ENCODE peak calls at places on chromosomes 11 and 22, in nine cellular contexts. S is tibial nerve, M is A549, V is sigmoid colon, C is HepG2, D is stomach, W is H1, X is suprapubic skin, Q is ovary. T is an unnamed sample.

GRCh38 chr11:120179071-120179672 is 31.7 kb upstream of the OAF start:
- DNase-seq in X (peak; percentile 67), M (no peak), Q (no peak), V (no peak), D (no peak), W (no peak), C (no peak), S (no peak), T (no peak)

GRCh38 chr11:122494171-122494570 is 161.4 kb upstream of the UBASH3B start:
- DNase-seq in C (no peak), Q (no peak), X (no peak), S (no peak), V (no peak), M (no peak), W (no peak), D (no peak), T (no peak)

GRCh38 chr11:3160252-3161031 is 4.7 kb downstream of the OSBPL5 start:
- DNase-seq in Q (peak; percentile 92), X (peak; percentile 94), C (no peak), D (peak; percentile 83), W (peak; percentile 91), V (peak; percentile 96), S (peak; percentile 85), M (no peak), T (peak; percentile 84)

GRCh38 chr11:44258190-44258489 is 51.8 kb downstream of the ALX4 start:
- DNase-seq in C (no peak), M (no peak), Q (no peak), V (no peak), W (no peak), D (no peak), S (no peak), X (no peak), T (no peak)

GRCh38 chr22:30865656-30866055 is 102.9 kb downstream of the MORC2 start:
- DNase-seq in Q (peak; percentile 1), C (no peak), S (no peak), M (no peak), X (peak; percentile 70), V (peak; percentile 52), D (no peak), W (peak; percentile 35), T (no peak)

GRCh38 chr11:129973809-129974208 is 28.8 kb downstream of the PRDM10 start:
- DNase-seq in D (peak; percentile 27), V (no peak), S (no peak), C (peak; percentile 86), M (no peak), Q (no peak), W (peak; percentile 71), X (no peak), T (no peak)

GRCh38 chr11:78688460-78688859 is 113.8 kb upstream of the NARS2 start:
- DNase-seq in V (no peak), C (no peak), W (no peak), Q (no peak), S (no peak), D (no peak), X (no peak), M (no peak), T (no peak)

GRCh38 chr11:110858556-110858921 is 146.3 kb upstream of the ARHGAP20 start:
- DNase-seq in M (no peak), D (peak; percentile 27), V (peak; percentile 77), W (no peak), C (no peak), Q (no peak), X (peak; percentile 86), S (peak; percentile 74), T (peak; percentile 30)

GRCh38 chr22:25364281-25364680 is 144.8 kb downstream of the CRYBB2 start:
- DNase-seq in Q (peak; percentile 29), C (no peak), W (no peak), D (no peak), S (peak; percentile 4), M (no peak), V (peak; percentile 32), X (peak; percentile 58), T (peak; percentile 23)

GRCh38 chr11:128830290-128830813 is 36.7 kb downstream of the KCNJ1 start:
- DNase-seq in Q (no peak), M (no peak), V (no peak), D (no peak), S (no peak), X (no peak), W (no peak), C (no peak), T (no peak)

GRCh38 chr11:109808569-109808968 is 284.6 kb upstream of the ZC3H12C start:
- DNase-seq in W (no peak), V (no peak), C (no peak), Q (no peak), D (no peak), X (no peak), S (no peak), M (no peak), T (no peak)

GRCh38 chr22:30187726-30188407 is 58.7 kb downstream of the LIF start:
- DNase-seq in M (no peak), C (no peak), D (no peak), X (no peak), S (no peak), V (no peak), Q (no peak), W (no peak), T (no peak)

GRCh38 chr11:74147199-74147929 is 23.4 kb downstream of the C2CD3 start:
- DNase-seq in D (no peak), S (no peak), X (no peak), V (no peak), C (no peak), M (no peak), W (no peak), Q (no peak), T (no peak)

GRCh38 chr22:17563936-17564391 is 666 bp downstream of the SLC25A18 start:
- DNase-seq in X (no peak), S (no peak), M (no peak), D (no peak), V (peak; percentile 92), C (no peak), Q (no peak), W (no peak), T (peak; percentile 27)

GRCh38 chr11:122115520-122116343 is at the start of gene BLID:
- DNase-seq in W (peak; percentile 74), S (peak; percentile 42), X (no peak), V (peak; percentile 70), D (peak; percentile 28), Q (peak; percentile 48), M (no peak), C (peak; percentile 7), T (peak; percentile 19)

GRCh38 chr22:20987375-20987774 is 5.3 kb downstream of the LZTR1 start:
- DNase-seq in Q (no peak), D (no peak), W (no peak), C (no peak), V (no peak), M (no peak), S (no peak), X (no peak), T (no peak)

GRCh38 chr11:114479331-114479730 is 40.1 kb downstream of the REXO2 start:
- DNase-seq in D (no peak), V (no peak), M (no peak), Q (no peak), W (no peak), X (no peak), C (no peak), S (no peak), T (no peak)

GRCh38 chr11:35088676-35089075 is 50.3 kb upstream of the CD44 start:
- DNase-seq in V (no peak), D (no peak), C (no peak), M (no peak), Q (no peak), W (no peak), X (no peak), S (no peak), T (no peak)
- H3K4me1 ChIP-seq in V (peaks cover 13% of the 10 kb centered on the region), D (peaks cover 14% of the 10 kb centered on the region), C (no peaks in the 10 kb centered on the region), M (peaks cover 11% of the 10 kb centered on the region), Q (no peaks in the 10 kb centered on the region), W (no peaks in the 10 kb centered on the region), X (peaks cover 63% of the 10 kb centered on the region), S (no peaks in the 10 kb centered on the region), T (peaks cover 4% of the 10 kb centered on the region)

GRCh38 chr11:106789406-106789805 is 228.9 kb downstream of the GUCY1A2 start:
- DNase-seq in C (no peak), V (no peak), X (no peak), M (no peak), D (no peak), W (no peak), S (no peak), Q (no peak), T (no peak)

GRCh38 chr11:106794058-106794457 is 224.2 kb downstream of the GUCY1A2 start:
- DNase-seq in C (no peak), M (no peak), S (no peak), D (no peak), X (no peak), W (no peak), V (no peak), Q (no peak), T (no peak)
- TF ChIP-seq EP300 in C (no peak), M (no peak), S (no peak), D (no peak), X (no peak), W (no peak), V (no peak), Q (no peak), T (no peak)

DNA sequence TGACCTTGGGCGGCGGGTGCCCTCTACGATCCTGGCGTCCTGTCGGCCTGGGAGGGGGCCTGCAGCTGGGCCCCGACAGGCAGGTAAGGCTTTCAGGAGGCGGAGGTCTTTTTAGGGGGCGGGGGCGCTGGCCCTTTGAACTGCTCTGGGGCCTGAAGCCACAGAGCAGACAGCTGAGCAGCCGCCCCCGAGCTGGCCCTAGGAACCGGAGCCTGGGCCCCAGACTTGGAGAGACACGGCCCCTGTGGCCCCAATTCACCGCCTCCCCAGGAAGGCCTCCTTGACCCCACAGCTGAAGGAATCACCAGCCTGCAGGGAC is 549 bp upstream of the CERK start:
- DNase-seq in M (no peak), D (no peak), V (no peak), S (no peak), C (peak; percentile 30), Q (peak; percentile 47), X (no peak), W (no peak), T (no peak)
- H3K4me1 ChIP-seq in M (peaks cover 33% of the 10 kb centered on the region), D (peaks cover 63% of the 10 kb centered on the region), V (peaks cover 55% of the 10 kb centered on the region), S (no peaks in the 10 kb centered on the region), C (peaks cover 77% of the 10 kb centered on the region), Q (peaks cover 20% of the 10 kb centered on the region), X (peaks cover 61% of the 10 kb centered on the region), W (peaks cover 19% of the 10 kb centered on the region), T (peaks cover 73% of the 10 kb centered on the region)

GRCh38 chr22:43342347-43343261 is 568 bp downstream of the SCUBE1 start:
- DNase-seq in V (no peak), S (no peak), W (no peak), Q (peak; percentile 59), C (no peak), M (no peak), X (no peak), D (no peak), T (no peak)

GRCh38 chr22:43346521-43346929 is 3.4 kb upstream of the SCUBE1 start:
- DNase-seq in C (peak; percentile 30), D (peak; percentile 66), V (peak; percentile 75), W (peak; percentile 87), X (peak; percentile 84), M (peak; percentile 65), Q (peak; percentile 78), S (peak; percentile 44), T (peak; percentile 61)

GRCh38 chr22:43345356-43345755 is 2.2 kb upstream of the SCUBE1 start:
- DNase-seq in X (no peak), D (no peak), Q (no peak), M (no peak), S (no peak), V (no peak), C (no peak), W (no peak), T (no peak)

GRCh38 chr22:43343262-43343988 is at the start of gene SCUBE1:
- DNase-seq in M (peak; percentile 64), S (peak; percentile 56), C (no peak), X (no peak), W (peak; percentile 88), Q (peak; percentile 92), V (no peak), D (peak; percentile 63), T (peak; percentile 52)

GRCh38 chr22:43345761-43346261 is 2.6 kb upstream of the SCUBE1 start:
- DNase-seq in S (no peak), X (no peak), M (no peak), C (peak; percentile 46), Q (no peak), D (no peak), V (no peak), W (no peak), T (no peak)
- TF ChIP-seq EP300 in S (peak; percentile 8), X (no peak), M (no peak), C (no peak), Q (no peak), D (no peak), V (no peak), W (no peak), T (no peak)